ENCODE peak calls at places on chromosomes 6 and 20, in five cellular contexts. T is stomach, H is upper lobe of left lung, A is activated B cell treated with CpG ODN at 0.5 μM for 24 hours, V is GM13976. D is an unnamed sample.

GRCh38 chr20:41118632-41119031 is 18.7 kb upstream of the PLCG1 start:
- DNase-seq in T (no peak), H (no peak), A (no peak), V (no peak), D (no peak)

GRCh38 chr6:92682999-92683398 is 736.4 kb downstream of the EPHA7 start:
- DNase-seq in T (no peak), H (no peak), A (no peak), V (no peak), D (no peak)

GRCh38 chr20:63169731-63170130 is 46.2 kb downstream of the YTHDF1 start:
- DNase-seq in T (no peak), H (no peak), A (no peak), V (no peak), D (no peak)

GRCh38 chr6:7978736-7979135 is 68.1 kb upstream of the TXNDC5 start:
- DNase-seq in T (no peak), H (no peak), A (no peak), V (no peak), D (no peak)

GRCh38 chr6:34771727-34772126 is 14.4 kb downstream of the SNRPC start:
- DNase-seq in T (no peak), H (no peak), A (no peak), V (no peak), D (no peak)

GRCh38 chr6:116073765-116074450 is 13.2 kb upstream of the FRK start:
- DNase-seq in T (no peak), H (no peak), A (no peak), V (no peak), D (no peak)

GRCh38 chr6:36947570-36948351 is 6.8 kb upstream of the PI16 start:
- DNase-seq in T (no peak), H (no peak), A (no peak), V (no peak), D (no peak)

GRCh38 chr6:126015869-126016268 is 29.5 kb downstream of the TRMT11 start:
- DNase-seq in T (no peak), H (no peak), A (no peak), V (no peak), D (no peak)

GRCh38 chr6:33085627-33086026 is 9.8 kb downstream of the HLA-DPB1 start:
- DNase-seq in T (no peak), H (no peak), A (no peak), V (no peak), D (no peak)

GRCh38 chr6:33081098-33081824 is 5.5 kb downstream of the HLA-DPB1 start:
- DNase-seq in T (no peak), H (no peak), A (no peak), V (no peak), D (no peak)

GRCh38 chr6:33079575-33079974 is 3.8 kb downstream of the HLA-DPB1 start:
- DNase-seq in T (no peak), H (no peak), A (no peak), V (no peak), D (no peak)

GRCh38 chr6:33080127-33081089 is 4.6 kb downstream of the HLA-DPB1 start:
- DNase-seq in T (no peak), H (peak; percentile 85), A (no peak), V (no peak), D (no peak)

DNA sequence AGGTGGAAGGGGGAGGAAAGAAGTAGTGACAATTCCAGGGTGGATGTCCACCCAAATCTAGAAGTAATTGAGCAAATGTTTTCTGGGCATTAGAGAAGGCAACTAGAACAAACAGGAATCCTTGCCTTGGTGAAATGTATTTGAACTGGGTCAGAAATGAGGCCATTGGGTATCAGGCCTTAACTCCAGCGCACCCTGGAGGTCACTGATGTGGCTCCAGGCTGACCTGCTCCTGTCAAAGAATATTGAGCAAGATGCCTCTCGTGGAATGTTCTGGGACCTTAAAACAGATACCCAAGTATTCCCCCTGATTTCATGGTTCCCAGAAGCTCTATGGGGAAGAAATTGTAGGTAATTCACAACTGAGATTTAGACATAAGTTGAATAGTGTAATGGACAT is 6.9 kb downstream of the HLA-DPB1 start:
- DNase-seq in T (peak; percentile 62), H (no peak), A (no peak), V (no peak), D (no peak)
- TF ChIP-seq CTCF in T (no peak), H (peak; percentile 85), A (no peak), V (peak; percentile 38), D (peak; percentile 49)

GRCh38 chr6:29414588-29414987 is at the start of gene OR12D1:
- DNase-seq in T (no peak), H (no peak), A (no peak), V (no peak), D (no peak)
- TF ChIP-seq CTCF in T (no peak), H (no peak), A (no peak), V (no peak), D (no peak)

DNA sequence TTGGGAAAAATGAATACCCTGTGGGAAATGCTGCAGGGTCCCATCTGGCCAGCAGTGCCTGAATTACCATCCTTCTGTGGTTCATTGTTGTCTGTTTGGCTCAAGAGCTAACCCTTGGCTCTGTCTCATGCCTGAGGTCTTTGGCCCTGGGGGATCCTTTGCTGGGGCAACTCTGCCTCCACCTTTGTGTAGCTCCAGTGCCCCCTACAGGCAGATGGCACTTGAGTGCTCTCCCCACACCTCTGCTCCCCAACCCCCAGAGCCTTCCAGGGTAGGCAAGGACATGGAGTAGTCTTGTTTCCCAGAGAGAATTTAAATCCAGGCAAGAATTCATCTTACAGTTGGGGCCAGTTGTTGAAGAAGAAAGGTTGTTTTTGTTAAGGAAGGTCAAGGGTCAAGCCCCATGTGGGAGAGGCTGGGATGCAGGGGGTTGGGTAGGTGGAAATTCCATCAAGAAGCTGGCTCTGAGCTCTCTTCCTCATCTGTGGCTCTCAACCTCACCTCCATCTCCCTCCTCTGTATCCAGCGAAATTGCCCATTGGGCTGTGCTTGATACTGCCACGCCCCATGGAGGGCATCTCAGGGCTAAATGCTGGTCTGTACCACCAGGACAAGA is 44.2 kb downstream of the ZNF831 start:
- DNase-seq in T (peak; percentile 66), H (no peak), A (peak; percentile 59), V (peak; percentile 88), D (peak; percentile 71)
- TF ChIP-seq CTCF in T (no peak), H (peak; percentile 70), A (no peak), V (peak; percentile 71), D (peak; percentile 84)

GRCh38 chr6:912871-913663 is 220.1 kb upstream of the EXOC2 start:
- DNase-seq in T (peak; percentile 58), H (no peak), A (no peak), V (peak; percentile 54), D (no peak)
- TF ChIP-seq CTCF in T (no peak), H (peak; percentile 18), A (no peak), V (peak; percentile 49), D (no peak)

GRCh38 chr6:158795516-158795915 is 23.7 kb downstream of the EZR start:
- DNase-seq in T (peak; percentile 20), H (no peak), A (no peak), V (no peak), D (no peak)

GRCh38 chr6:158799051-158799792 is 19.9 kb downstream of the EZR start:
- DNase-seq in T (peak; percentile 73), H (no peak), A (no peak), V (no peak), D (no peak)

GRCh38 chr6:158797331-158798202 is 21.6 kb downstream of the EZR start:
- DNase-seq in T (peak; percentile 24), H (no peak), A (no peak), V (no peak), D (no peak)

GRCh38 chr6:158796353-158796752 is 22.8 kb downstream of the EZR start:
- DNase-seq in T (peak; percentile 20), H (peak; percentile 30), A (no peak), V (no peak), D (no peak)

GRCh38 chr6:158798311-158798710 is 20.9 kb downstream of the EZR start:
- DNase-seq in T (peak; percentile 19), H (no peak), A (no peak), V (no peak), D (no peak)
- TF ChIP-seq CTCF in T (no peak), H (no peak), A (no peak), V (no peak), D (no peak)

DNA sequence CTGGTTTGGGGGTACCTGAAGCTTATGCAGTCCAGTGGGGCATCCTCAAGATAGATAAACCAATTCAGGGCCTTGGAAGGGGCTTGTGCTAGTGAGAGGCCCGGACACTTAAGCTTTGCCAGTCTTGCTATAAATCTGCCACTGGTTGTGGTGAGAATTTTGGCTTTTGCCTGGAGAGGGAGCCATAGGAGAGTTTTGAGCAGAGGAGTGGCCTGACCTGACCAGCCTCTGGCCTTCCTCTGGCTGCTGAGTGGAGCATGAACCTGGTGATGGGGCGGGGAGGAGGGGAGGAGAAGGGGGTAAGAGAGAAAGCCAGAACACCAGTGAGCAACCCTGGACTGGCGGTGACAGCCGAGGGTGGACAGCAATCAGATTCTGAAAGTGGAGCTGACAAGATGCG is 7.1 kb downstream of the TMEM74B start:
- DNase-seq in T (no peak), H (no peak), A (no peak), V (no peak), D (no peak)
- TF ChIP-seq CTCF in T (no peak), H (no peak), A (no peak), V (no peak), D (no peak)

GRCh38 chr20:59032713-59033059 is 551 bp upstream of the ATP5F1E start:
- DNase-seq in T (no peak), H (no peak), A (no peak), V (no peak), D (no peak)
- TF ChIP-seq CTCF in T (no peak), H (peak; percentile 32), A (no peak), V (no peak), D (no peak)

DNA sequence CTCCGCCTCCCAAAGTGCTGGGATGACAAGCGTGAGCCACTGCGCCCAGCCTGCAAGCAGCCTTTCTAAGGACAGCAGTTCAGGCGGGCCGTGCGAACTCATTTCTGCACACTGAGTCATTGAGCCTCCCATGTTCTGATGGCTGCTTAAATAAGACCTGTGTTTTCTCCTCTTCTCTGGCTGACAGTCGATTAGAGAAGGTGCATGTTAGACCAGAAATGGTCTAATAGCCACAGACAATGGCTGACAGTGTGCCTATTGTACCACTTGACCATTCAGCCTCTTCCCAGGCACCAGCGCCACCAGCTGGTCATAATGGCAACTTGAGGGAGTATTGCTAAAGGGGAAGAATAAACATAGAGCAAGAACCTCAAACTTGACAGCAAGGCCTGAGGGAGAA is 6.2 kb downstream of the CST11 start:
- DNase-seq in T (peak; percentile 69), H (peak; percentile 33), A (no peak), V (peak; percentile 74), D (no peak)
- TF ChIP-seq CTCF in T (no peak), H (peak; percentile 51), A (no peak), V (peak; percentile 48), D (peak; percentile 11)

GRCh38 chr6:87828044-87828443 is 126.0 kb upstream of the AKIRIN2 start:
- DNase-seq in T (no peak), H (no peak), A (no peak), V (no peak), D (no peak)

GRCh38 chr6:87829622-87830121 is 127.6 kb upstream of the AKIRIN2 start:
- DNase-seq in T (no peak), H (no peak), A (no peak), V (no peak), D (no peak)

GRCh38 chr6:87827291-87827690 is 125.3 kb upstream of the AKIRIN2 start:
- DNase-seq in T (no peak), H (no peak), A (no peak), V (no peak), D (no peak)

GRCh38 chr6:87830834-87831374 is 128.9 kb upstream of the AKIRIN2 start:
- DNase-seq in T (no peak), H (no peak), A (no peak), V (no peak), D (no peak)

GRCh38 chr6:87832025-87832825 is 130.2 kb upstream of the AKIRIN2 start:
- DNase-seq in T (no peak), H (no peak), A (no peak), V (peak; percentile 49), D (no peak)
- TF ChIP-seq CTCF in T (no peak), H (peak; percentile 34), A (no peak), V (peak; percentile 33), D (peak; percentile 53)

D was measured in natural killer cell.